ENCODE peak calls at places on chromosome 15, in five cellular contexts. One of them, this sample, is unnamed.

GRCh38 chr15:83207622-83208356 is at the start of gene HDGFL3:
- DNase-seq in thoracic aorta: no peak
- DNase-seq in fibroblast of mammary gland: peak
- DNase-seq in fibroblast of lung: peak
- DNase-seq in brain microvascular endothelial cell: peak
- DNase-seq in this sample: peak

GRCh38 chr15:31013863-31014607 is 22.6 kb upstream of the MTMR10 start:
- DNase-seq in thoracic aorta: no peak
- DNase-seq in fibroblast of mammary gland: no peak
- DNase-seq in fibroblast of lung: no peak
- DNase-seq in brain microvascular endothelial cell: no peak
- DNase-seq in this sample: no peak

GRCh38 chr15:89455535-89455934 is 40.8 kb downstream of the RHCG start:
- DNase-seq in thoracic aorta: no peak
- DNase-seq in fibroblast of mammary gland: no peak
- DNase-seq in fibroblast of lung: no peak
- DNase-seq in brain microvascular endothelial cell: no peak
- DNase-seq in this sample: no peak

GRCh38 chr15:34701536-34701935 is 53.3 kb downstream of the GJD2 start:
- DNase-seq in thoracic aorta: no peak
- DNase-seq in fibroblast of mammary gland: no peak
- DNase-seq in fibroblast of lung: no peak
- DNase-seq in brain microvascular endothelial cell: no peak
- DNase-seq in this sample: no peak

GRCh38 chr15:76345269-76345879 is 8.8 kb downstream of the ISL2 start:
- DNase-seq in thoracic aorta: no peak
- DNase-seq in fibroblast of mammary gland: no peak
- DNase-seq in fibroblast of lung: no peak
- DNase-seq in brain microvascular endothelial cell: no peak
- DNase-seq in this sample: no peak

GRCh38 chr15:77251662-77252061 is 168.2 kb downstream of the PEAK1 start:
- DNase-seq in thoracic aorta: no peak
- DNase-seq in fibroblast of mammary gland: peak
- DNase-seq in fibroblast of lung: peak
- DNase-seq in brain microvascular endothelial cell: peak
- DNase-seq in this sample: peak

GRCh38 chr15:35980719-35981118 is 434.8 kb upstream of the DPH6 start:
- DNase-seq in thoracic aorta: no peak
- DNase-seq in fibroblast of mammary gland: peak
- DNase-seq in fibroblast of lung: peak
- DNase-seq in brain microvascular endothelial cell: no peak
- DNase-seq in this sample: peak

GRCh38 chr15:89575656-89576416 is 567 bp downstream of the TICRR start:
- DNase-seq in thoracic aorta: no peak
- DNase-seq in fibroblast of mammary gland: peak
- DNase-seq in fibroblast of lung: peak
- DNase-seq in brain microvascular endothelial cell: no peak
- DNase-seq in this sample: no peak

GRCh38 chr15:78739996-78740903 is 71.0 kb downstream of the ADAMTS7 start:
- DNase-seq in thoracic aorta: no peak
- DNase-seq in fibroblast of mammary gland: peak
- DNase-seq in fibroblast of lung: no peak
- DNase-seq in brain microvascular endothelial cell: peak
- DNase-seq in this sample: peak

GRCh38 chr15:100033140-100033857 is 300.1 kb upstream of the LYSMD4 start:
- DNase-seq in thoracic aorta: no peak
- DNase-seq in fibroblast of mammary gland: peak
- DNase-seq in fibroblast of lung: peak
- DNase-seq in brain microvascular endothelial cell: no peak
- DNase-seq in this sample: peak

GRCh38 chr15:70582143-70582945 is 181.0 kb downstream of the UACA start:
- DNase-seq in thoracic aorta: no peak
- DNase-seq in fibroblast of mammary gland: peak
- DNase-seq in fibroblast of lung: peak
- DNase-seq in brain microvascular endothelial cell: peak
- DNase-seq in this sample: peak

GRCh38 chr15:62138124-62138523 is 27.0 kb downstream of the C2CD4B start:
- DNase-seq in thoracic aorta: no peak
- DNase-seq in fibroblast of mammary gland: peak
- DNase-seq in fibroblast of lung: peak
- DNase-seq in brain microvascular endothelial cell: peak
- DNase-seq in this sample: peak

GRCh38 chr15:45732544-45733130 is 97.8 kb downstream of the SQOR start:
- DNase-seq in thoracic aorta: no peak
- DNase-seq in fibroblast of mammary gland: no peak
- DNase-seq in fibroblast of lung: no peak
- DNase-seq in brain microvascular endothelial cell: no peak
- DNase-seq in this sample: no peak

GRCh38 chr15:82139823-82140268 is 94.0 kb upstream of the MEX3B start:
- DNase-seq in thoracic aorta: no peak
- DNase-seq in fibroblast of mammary gland: peak
- DNase-seq in fibroblast of lung: peak
- DNase-seq in brain microvascular endothelial cell: peak
- DNase-seq in this sample: peak

GRCh38 chr15:86541540-86541939 is 461.9 kb downstream of the AGBL1 start:
- DNase-seq in thoracic aorta: no peak
- DNase-seq in fibroblast of mammary gland: no peak
- DNase-seq in fibroblast of lung: no peak
- DNase-seq in brain microvascular endothelial cell: no peak
- DNase-seq in this sample: no peak

GRCh38 chr15:28896944-28897343 is 11.2 kb downstream of the APBA2 start:
- DNase-seq in thoracic aorta: no peak
- DNase-seq in fibroblast of mammary gland: peak
- DNase-seq in fibroblast of lung: peak
- DNase-seq in brain microvascular endothelial cell: peak
- DNase-seq in this sample: peak

GRCh38 chr15:26682765-26683164 is 90.1 kb downstream of the GABRB3 start:
- DNase-seq in thoracic aorta: no peak
- DNase-seq in fibroblast of mammary gland: no peak
- DNase-seq in fibroblast of lung: no peak
- DNase-seq in brain microvascular endothelial cell: no peak
- DNase-seq in this sample: no peak

GRCh38 chr15:99016680-99017321 is 9.2 kb upstream of the PGPEP1L start:
- DNase-seq in thoracic aorta: no peak
- DNase-seq in fibroblast of mammary gland: peak
- DNase-seq in fibroblast of lung: peak
- DNase-seq in brain microvascular endothelial cell: no peak
- DNase-seq in this sample: peak

GRCh38 chr15:27222479-27222878 is 251.5 kb downstream of the GABRG3 start:
- DNase-seq in thoracic aorta: no peak
- DNase-seq in fibroblast of mammary gland: peak
- DNase-seq in fibroblast of lung: peak
- DNase-seq in brain microvascular endothelial cell: no peak
- DNase-seq in this sample: peak

GRCh38 chr15:31457631-31458526 is 131.2 kb downstream of the KLF13 start:
- DNase-seq in thoracic aorta: no peak
- DNase-seq in fibroblast of mammary gland: peak
- DNase-seq in fibroblast of lung: peak
- DNase-seq in brain microvascular endothelial cell: peak
- DNase-seq in this sample: peak

GRCh38 chr15:25056484-25057429 is 102.0 kb downstream of the SNRPN start:
- DNase-seq in thoracic aorta: no peak
- DNase-seq in fibroblast of mammary gland: no peak
- DNase-seq in fibroblast of lung: no peak
- DNase-seq in brain microvascular endothelial cell: no peak
- DNase-seq in this sample: no peak

GRCh38 chr15:47820780-47821319 is 103.5 kb downstream of the SEMA6D start:
- DNase-seq in thoracic aorta: no peak
- DNase-seq in fibroblast of mammary gland: peak
- DNase-seq in fibroblast of lung: peak
- DNase-seq in brain microvascular endothelial cell: peak
- DNase-seq in this sample: peak

GRCh38 chr15:67859331-67859946 is 19.6 kb upstream of the RNU6-1 start:
- DNase-seq in thoracic aorta: no peak
- DNase-seq in fibroblast of mammary gland: no peak
- DNase-seq in fibroblast of lung: no peak
- DNase-seq in brain microvascular endothelial cell: no peak
- DNase-seq in this sample: no peak

GRCh38 chr15:70195171-70195807 is 97.6 kb upstream of the TLE3 start:
- DNase-seq in thoracic aorta: no peak
- DNase-seq in fibroblast of mammary gland: no peak
- DNase-seq in fibroblast of lung: no peak
- DNase-seq in brain microvascular endothelial cell: no peak
- DNase-seq in this sample: no peak

GRCh38 chr15:26767169-26767670 is 5.6 kb downstream of the GABRB3 start:
- DNase-seq in thoracic aorta: no peak
- DNase-seq in fibroblast of mammary gland: no peak
- DNase-seq in fibroblast of lung: no peak
- DNase-seq in brain microvascular endothelial cell: no peak
- DNase-seq in this sample: no peak

GRCh38 chr15:45399381-45400212 is 21.3 kb upstream of the GATM start:
- DNase-seq in thoracic aorta: no peak
- DNase-seq in fibroblast of mammary gland: peak
- DNase-seq in fibroblast of lung: peak
- DNase-seq in brain microvascular endothelial cell: no peak
- DNase-seq in this sample: peak

GRCh38 chr15:96428742-96429141 is 98.2 kb downstream of the NR2F2 start:
- DNase-seq in thoracic aorta: no peak
- DNase-seq in fibroblast of mammary gland: peak
- DNase-seq in fibroblast of lung: peak
- DNase-seq in brain microvascular endothelial cell: peak
- DNase-seq in this sample: peak

GRCh38 chr15:98083203-98083910 is 122.9 kb downstream of the ARRDC4 start:
- DNase-seq in thoracic aorta: no peak
- DNase-seq in fibroblast of mammary gland: no peak
- DNase-seq in fibroblast of lung: no peak
- DNase-seq in brain microvascular endothelial cell: no peak
- DNase-seq in this sample: no peak

GRCh38 chr15:58458076-58458475 is 26.3 kb downstream of the LIPC start:
- DNase-seq in thoracic aorta: no peak
- DNase-seq in fibroblast of mammary gland: no peak
- DNase-seq in fibroblast of lung: no peak
- DNase-seq in brain microvascular endothelial cell: no peak
- DNase-seq in this sample: no peak

GRCh38 chr15:101427606-101428487 is 61.7 kb downstream of the PCSK6 start:
- DNase-seq in thoracic aorta: no peak
- DNase-seq in fibroblast of mammary gland: no peak
- DNase-seq in fibroblast of lung: no peak
- DNase-seq in brain microvascular endothelial cell: no peak
- DNase-seq in this sample: no peak

GRCh38 chr15:45429974-45430792 is 51.8 kb upstream of the GATM start:
- DNase-seq in thoracic aorta: no peak
- DNase-seq in fibroblast of mammary gland: peak
- DNase-seq in fibroblast of lung: peak
- DNase-seq in brain microvascular endothelial cell: peak
- DNase-seq in this sample: peak

GRCh38 chr15:83166830-83167229 is 40.8 kb downstream of the HDGFL3 start:
- DNase-seq in thoracic aorta: no peak
- DNase-seq in fibroblast of mammary gland: no peak
- DNase-seq in fibroblast of lung: no peak
- DNase-seq in brain microvascular endothelial cell: no peak
- DNase-seq in this sample: no peak

GRCh38 chr15:49847937-49848823 is 227.3 kb downstream of the DTWD1 start:
- DNase-seq in thoracic aorta: no peak
- DNase-seq in fibroblast of mammary gland: peak
- DNase-seq in fibroblast of lung: peak
- DNase-seq in brain microvascular endothelial cell: peak
- DNase-seq in this sample: peak

GRCh38 chr15:49848824-49849209 is 228.0 kb downstream of the DTWD1 start:
- DNase-seq in thoracic aorta: no peak
- DNase-seq in fibroblast of mammary gland: peak
- DNase-seq in fibroblast of lung: peak
- DNase-seq in brain microvascular endothelial cell: no peak
- DNase-seq in this sample: no peak

GRCh38 chr15:49844390-49844789 is 223.5 kb downstream of the DTWD1 start:
- DNase-seq in thoracic aorta: no peak
- DNase-seq in fibroblast of mammary gland: no peak
- DNase-seq in fibroblast of lung: no peak
- DNase-seq in brain microvascular endothelial cell: no peak
- DNase-seq in this sample: no peak

GRCh38 chr15:49843725-49844124 is 222.9 kb downstream of the DTWD1 start:
- DNase-seq in thoracic aorta: no peak
- DNase-seq in fibroblast of mammary gland: peak
- DNase-seq in fibroblast of lung: no peak
- DNase-seq in brain microvascular endothelial cell: no peak
- DNase-seq in this sample: no peak

DNA sequence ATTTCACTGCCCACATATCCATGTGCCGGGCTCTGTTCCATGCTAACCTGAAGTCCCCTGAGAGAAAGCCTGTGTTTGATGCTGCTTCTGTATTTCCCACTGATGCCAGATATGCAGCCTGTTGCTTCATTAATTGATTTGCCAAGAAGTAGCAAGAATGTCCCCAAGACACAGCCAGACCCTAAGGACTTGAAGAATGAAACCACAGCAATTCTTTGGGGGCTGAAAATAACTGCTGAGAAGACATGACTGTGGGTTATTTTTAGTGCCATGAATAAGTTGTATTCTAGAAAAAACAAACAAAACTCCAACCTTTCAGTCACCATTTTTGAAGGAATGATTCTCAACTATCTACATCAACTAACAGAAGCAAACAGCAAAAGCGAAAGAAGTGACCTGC is 226.6 kb downstream of the DTWD1 start:
- DNase-seq in thoracic aorta: no peak
- DNase-seq in fibroblast of mammary gland: peak
- DNase-seq in fibroblast of lung: peak
- DNase-seq in brain microvascular endothelial cell: no peak
- DNase-seq in this sample: peak
- H3K4me3 ChIP-seq in thoracic aorta: no peak
- H3K4me3 ChIP-seq in fibroblast of mammary gland: no peak
- H3K4me3 ChIP-seq in fibroblast of lung: no peak
- H3K4me3 ChIP-seq in brain microvascular endothelial cell: no peak
- H3K4me3 ChIP-seq in this sample: no peak

GRCh38 chr15:73183071-73183470 is 130.8 kb downstream of the NEO1 start:
- DNase-seq in thoracic aorta: no peak
- DNase-seq in fibroblast of mammary gland: no peak
- DNase-seq in fibroblast of lung: no peak
- DNase-seq in brain microvascular endothelial cell: no peak
- DNase-seq in this sample: no peak
- H3K4me3 ChIP-seq in thoracic aorta: no peak
- H3K4me3 ChIP-seq in fibroblast of mammary gland: no peak
- H3K4me3 ChIP-seq in fibroblast of lung: no peak
- H3K4me3 ChIP-seq in brain microvascular endothelial cell: no peak
- H3K4me3 ChIP-seq in this sample: no peak

GRCh38 chr15:80250614-80251504 is 1.2 kb downstream of the CTXND1 start:
- DNase-seq in thoracic aorta: no peak
- DNase-seq in fibroblast of mammary gland: no peak
- DNase-seq in fibroblast of lung: no peak
- DNase-seq in brain microvascular endothelial cell: no peak
- DNase-seq in this sample: no peak
- H3K4me3 ChIP-seq in thoracic aorta: peak
- H3K4me3 ChIP-seq in fibroblast of mammary gland: no peak
- H3K4me3 ChIP-seq in fibroblast of lung: peak
- H3K4me3 ChIP-seq in brain microvascular endothelial cell: no peak
- H3K4me3 ChIP-seq in this sample: no peak

DNA sequence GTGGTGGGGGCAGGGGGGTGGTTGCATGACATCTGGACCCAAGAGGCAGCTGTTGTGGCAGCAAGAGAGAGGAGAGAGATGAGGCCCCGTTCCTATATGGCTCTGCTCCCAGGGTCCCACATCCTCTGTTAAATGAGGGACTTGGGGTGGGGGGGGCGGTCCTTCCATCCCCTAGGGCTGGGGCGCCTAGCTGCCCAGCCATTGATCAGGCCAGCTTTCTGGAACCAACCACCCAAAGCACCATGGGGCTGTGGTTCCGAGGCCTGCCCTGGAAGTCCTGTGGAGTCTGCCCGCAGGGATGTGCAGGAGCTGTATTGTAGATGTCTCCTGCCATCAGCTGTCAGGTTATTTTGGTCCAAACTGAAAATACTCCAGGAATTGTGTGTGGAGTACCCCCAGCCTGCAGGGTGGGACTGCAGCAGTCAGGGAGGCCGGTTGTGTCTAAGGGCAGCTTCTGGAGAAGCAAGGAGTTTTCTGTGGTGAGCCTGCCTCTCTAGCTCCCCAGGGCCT is 5.2 kb downstream of the FURIN start:
- DNase-seq in thoracic aorta: no peak
- DNase-seq in fibroblast of mammary gland: no peak
- DNase-seq in fibroblast of lung: no peak
- DNase-seq in brain microvascular endothelial cell: no peak
- DNase-seq in this sample: no peak
- H3K4me3 ChIP-seq in thoracic aorta: peak
- H3K4me3 ChIP-seq in fibroblast of mammary gland: no peak
- H3K4me3 ChIP-seq in fibroblast of lung: no peak
- H3K4me3 ChIP-seq in brain microvascular endothelial cell: peak
- H3K4me3 ChIP-seq in this sample: peak

This sample was measured in AG10803.